ENCODE peak calls at places on chromosome 18, in five cellular contexts. N is MM.1S, H is PC-3, T is SK-N-SH, Z is psoas muscle. X is an unnamed sample.

GRCh38 chr18:42028232-42028832 is 73.3 kb downstream of the PIK3C3 start:
- DNase-seq in T (peak; percentile 37), Z (no peak), N (no peak), H (peak; percentile 29), X (no peak)

GRCh38 chr18:63309422-63309821 is 10.1 kb downstream of the BCL2 start:
- DNase-seq in T (no peak), H (no peak), Z (no peak), N (no peak), X (no peak)

GRCh38 chr18:60684843-60685513 is 312.4 kb upstream of the MC4R start:
- DNase-seq in N (peak; percentile 36), H (peak; percentile 42), T (peak; percentile 34), Z (no peak), X (no peak)

GRCh38 chr18:48153641-48154481 is 223.4 kb upstream of the SMAD2 start:
- DNase-seq in Z (peak; percentile 40), T (no peak), H (peak; percentile 68), N (no peak), X (no peak)

GRCh38 chr18:8808001-8808400 is 102.6 kb downstream of the MTCL1 start:
- DNase-seq in N (no peak), Z (no peak), T (peak; percentile 79), H (no peak), X (no peak)

GRCh38 chr18:2856499-2856898 is 9.7 kb downstream of the EMILIN2 start:
- DNase-seq in N (no peak), H (no peak), T (no peak), Z (no peak), X (no peak)

GRCh38 chr18:23935804-23936203 is 78.8 kb upstream of the TTC39C start:
- DNase-seq in Z (no peak), T (no peak), N (no peak), H (no peak), X (no peak)

GRCh38 chr18:2715990-2716389 is 60.5 kb downstream of the SMCHD1 start:
- DNase-seq in N (no peak), H (no peak), Z (no peak), T (no peak), X (no peak)

GRCh38 chr18:25457636-25458035 is 105.7 kb upstream of the ZNF521 start:
- DNase-seq in Z (no peak), N (no peak), H (peak; percentile 2), T (no peak), X (no peak)

GRCh38 chr18:63681449-63682381 is 20.0 kb upstream of the SERPINB3 start:
- DNase-seq in N (no peak), Z (no peak), T (no peak), H (peak; percentile 93), X (no peak)

GRCh38 chr18:6624271-6624670 is 105.2 kb upstream of the ARHGAP28 start:
- DNase-seq in Z (no peak), H (peak; percentile 74), N (no peak), T (no peak), X (no peak)

GRCh38 chr18:10791141-10791808 is 265.4 kb downstream of the NAPG start:
- DNase-seq in Z (no peak), H (no peak), N (no peak), T (no peak), X (no peak)

GRCh38 chr18:41845563-41845962 is 109.5 kb upstream of the PIK3C3 start:
- DNase-seq in T (no peak), H (peak; percentile 9), N (no peak), Z (no peak), X (no peak)

GRCh38 chr18:73355076-73355475 is 487.3 kb upstream of the NETO1 start:
- DNase-seq in N (no peak), T (no peak), Z (no peak), H (peak; percentile 31), X (no peak)

DNA sequence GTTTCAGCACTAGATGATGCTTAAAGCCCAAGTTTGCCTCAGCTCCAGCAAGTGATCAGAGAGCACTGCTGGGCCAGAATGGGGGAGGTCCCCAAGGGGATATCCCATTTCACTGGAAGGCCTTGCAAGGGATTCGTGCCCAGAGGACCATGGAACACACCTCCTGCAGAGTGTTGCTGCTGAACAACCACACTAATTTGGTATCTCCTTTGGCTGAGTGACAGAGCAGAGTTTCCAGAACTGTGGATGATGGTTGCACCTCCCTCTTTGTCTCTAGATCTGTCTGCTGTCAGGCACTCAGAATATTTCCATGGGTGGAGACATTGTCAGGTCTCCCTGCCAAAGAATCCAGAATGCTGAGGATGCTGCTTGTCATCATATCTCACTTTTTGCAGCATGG is 484.8 kb upstream of the NETO1 start:
- DNase-seq in H (no peak), Z (no peak), N (no peak), T (no peak), X (no peak)
- TF ChIP-seq CTCF in H (no peak), Z (no peak), N (no peak), T (no peak), X (no peak)

GRCh38 chr18:77054288-77054605 is 78.3 kb downstream of the MBP start:
- DNase-seq in N (no peak), H (no peak), Z (no peak), T (no peak), X (no peak)
- H3K4me3 ChIP-seq in N (no peak overlapping the region), H (peak overlapping the region; percentile 22), Z (peak overlapping the region; percentile 27), T (no peak overlapping the region), X (no peak overlapping the region)

GRCh38 chr18:55318864-55319516 is 269.0 kb downstream of the TCF4 start:
- DNase-seq in Z (no peak), N (no peak), H (no peak), T (no peak), X (no peak)
- H3K4me1 ChIP-seq in Z (peaks cover 55% of the 10 kb centered on the region), N (peaks cover 14% of the 10 kb centered on the region), H (peaks cover 4% of the 10 kb centered on the region), T (peaks cover 36% of the 10 kb centered on the region), X (no peaks in the 10 kb centered on the region)

GRCh38 chr18:678482-679182 is 21.2 kb downstream of the TYMS start:
- DNase-seq in N (no peak), T (no peak), H (no peak), Z (no peak), X (no peak)
- TF ChIP-seq CTCF in N (no peak), T (no peak), H (no peak), Z (no peak), X (no peak)

GRCh38 chr18:31891566-31891965 is 51.4 kb downstream of the TRAPPC8 start:
- DNase-seq in Z (no peak), T (no peak), N (no peak), H (no peak), X (no peak)
- H3K4me3 ChIP-seq in Z (no peak overlapping the region), T (no peak overlapping the region), N (no peak overlapping the region), H (no peak overlapping the region), X (no peak overlapping the region)

GRCh38 chr18:50159654-50160046 is 35.3 kb downstream of the MYO5B start:
- DNase-seq in H (no peak), Z (no peak), T (no peak), N (no peak), X (no peak)
- H3K4me1 ChIP-seq in H (peaks cover 63% of the 10 kb centered on the region), Z (no peaks in the 10 kb centered on the region), T (no peaks in the 10 kb centered on the region), N (no peaks in the 10 kb centered on the region), X (peaks cover 51% of the 10 kb centered on the region)

DNA sequence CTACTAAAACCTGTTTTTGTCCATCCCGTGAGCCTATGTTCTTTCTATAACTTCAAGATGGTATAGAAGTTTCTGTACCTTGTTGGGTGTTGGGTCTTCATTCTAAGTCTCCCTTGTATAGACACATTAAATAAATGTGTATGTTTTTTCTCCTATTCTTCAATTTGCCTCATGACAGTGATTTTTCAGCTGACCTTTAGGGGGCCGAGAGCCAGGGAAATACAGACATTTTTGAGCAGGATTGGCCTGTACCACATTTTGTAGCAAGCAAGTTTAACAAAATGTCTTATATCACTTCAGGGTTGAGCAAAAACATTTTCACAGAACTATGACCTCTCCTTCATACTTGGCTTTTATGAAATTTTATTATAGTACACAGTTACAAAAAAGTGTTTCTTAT is 495.4 kb upstream of the CDH7 start:
- DNase-seq in H (no peak), Z (no peak), T (no peak), N (no peak), X (no peak)
- TF ChIP-seq CTCF in H (peak; percentile 31), Z (no peak), T (no peak), N (no peak), X (no peak)

DNA sequence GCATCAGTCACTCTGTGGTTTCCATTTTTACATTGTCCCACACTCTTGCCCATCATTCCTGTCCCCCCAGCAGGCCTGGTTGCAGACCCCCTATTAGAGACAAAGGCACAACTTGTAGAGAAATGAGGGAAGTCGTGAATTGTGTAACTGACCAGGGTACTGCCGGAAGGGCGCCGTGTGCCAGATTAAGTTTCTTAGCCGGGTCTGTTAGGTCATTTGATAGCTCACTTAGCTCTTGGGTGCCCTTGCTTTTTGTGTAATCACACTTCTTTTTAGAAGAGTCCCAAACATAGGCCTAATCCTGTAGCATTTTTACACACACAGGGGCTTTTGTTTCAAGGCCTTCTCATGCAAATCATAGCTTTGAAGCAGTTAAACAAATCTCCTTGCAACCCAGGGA is 87.2 kb downstream of the CTAGE1 start:
- DNase-seq in Z (no peak), T (no peak), H (no peak), N (no peak), X (no peak)
- H3K4me3 ChIP-seq in Z (no peak overlapping the region), T (no peak overlapping the region), H (no peak overlapping the region), N (no peak overlapping the region), X (no peak overlapping the region)